ENCODE peak calls at places on chromosomes 6 and 20, in five cellular contexts. O is stimulated activated CD4-positive, alpha-beta T cell treated with anti-CD3 and anti-CD28 coated beads, Interleukin-15, amount 100 ng/mL, for 1 hour; Y is HTR-8/SVneo; C is lower lobe of right lung; K is fibroblast of the aortic adventitia. D is an unnamed sample.

GRCh38 chr20:4108495-4109306 is 93.3 kb upstream of the RNF24 start:
- DNase-seq in O (peak), C (no peak), Y (peak), K (peak), D (peak)

GRCh38 chr20:64006902-64007301 is 26.0 kb downstream of the PRPF6 start:
- DNase-seq in C (no peak), O (no peak), Y (no peak), K (no peak), D (no peak)

GRCh38 chr6:163438940-163439335 is 24.4 kb downstream of the QKI start:
- DNase-seq in O (no peak), K (no peak), C (peak), Y (no peak), D (no peak)

GRCh38 chr20:10666221-10667076 is 7.3 kb downstream of the JAG1 start:
- DNase-seq in K (no peak), O (no peak), Y (no peak), C (no peak), D (no peak)

GRCh38 chr6:167504412-167504961 is 179.6 kb downstream of the TTLL2 start:
- DNase-seq in K (no peak), C (no peak), Y (no peak), O (no peak), D (no peak)

GRCh38 chr6:29647927-29648642 is 8.8 kb upstream of the MOG start:
- DNase-seq in K (peak), Y (no peak), O (no peak), C (no peak), D (peak)

GRCh38 chr6:123551939-123552707 is 84.6 kb downstream of the TRDN start:
- DNase-seq in C (no peak), O (no peak), Y (no peak), K (peak), D (peak)

GRCh38 chr6:161748535-161749386 is 474.9 kb upstream of the AGPAT4 start:
- DNase-seq in C (no peak), K (no peak), Y (peak), O (no peak), D (no peak)

GRCh38 chr20:19370076-19371075 is 157.9 kb downstream of the SLC24A3 start:
- DNase-seq in K (no peak), Y (no peak), O (no peak), C (no peak), D (no peak)

GRCh38 chr20:50138479-50139393 is 14.8 kb downstream of the PEDS1 start:
- DNase-seq in Y (no peak), C (no peak), K (no peak), O (no peak), D (no peak)

D was measured in astrocyte of the spinal cord.